ENCODE peak calls at places on chromosomes 13 and 19, in ten cellular contexts. One of them, this sample, is unnamed.

GRCh38 chr13:39952244-39953233 is 297.1 kb downstream of the COG6 start:
- DNase-seq in brain microvascular endothelial cell: peak; percentile 64
- DNase-seq in NCI-H2081: no peak
- DNase-seq in stimulated activated CD8-positive, alpha-beta memory T cell treated with anti-CD3 and anti-CD28 coated beads, Interleukin-2, amount 100 ng/mL, for 48 hours: no peak
- DNase-seq in activated T-cell treated with anti-CD3 and anti-CD28 coated beads, Interleukin-2, amount 50 U/mL, for 72 hours: no peak
- DNase-seq in NCI-H1694 treated with DMSO at 0.1 percent for 48 hours: no peak
- DNase-seq in heart left ventricle: no peak
- DNase-seq in ACHN: no peak
- DNase-seq in colonic mucosa: no peak
- DNase-seq in AG09309: no peak
- DNase-seq in this sample: no peak

GRCh38 chr19:46385636-46386035 is 27.7 kb downstream of the CCDC8 start:
- DNase-seq in brain microvascular endothelial cell: no peak
- DNase-seq in NCI-H2081: no peak
- DNase-seq in stimulated activated CD8-positive, alpha-beta memory T cell treated with anti-CD3 and anti-CD28 coated beads, Interleukin-2, amount 100 ng/mL, for 48 hours: no peak
- DNase-seq in activated T-cell treated with anti-CD3 and anti-CD28 coated beads, Interleukin-2, amount 50 U/mL, for 72 hours: no peak
- DNase-seq in NCI-H1694 treated with DMSO at 0.1 percent for 48 hours: no peak
- DNase-seq in heart left ventricle: no peak
- DNase-seq in ACHN: no peak
- DNase-seq in colonic mucosa: no peak
- DNase-seq in AG09309: no peak
- DNase-seq in this sample: no peak

GRCh38 chr19:9865732-9866627 is 30.9 kb downstream of the PIN1 start:
- DNase-seq in brain microvascular endothelial cell: no peak
- DNase-seq in NCI-H2081: no peak
- DNase-seq in stimulated activated CD8-positive, alpha-beta memory T cell treated with anti-CD3 and anti-CD28 coated beads, Interleukin-2, amount 100 ng/mL, for 48 hours: no peak
- DNase-seq in activated T-cell treated with anti-CD3 and anti-CD28 coated beads, Interleukin-2, amount 50 U/mL, for 72 hours: no peak
- DNase-seq in NCI-H1694 treated with DMSO at 0.1 percent for 48 hours: no peak
- DNase-seq in heart left ventricle: no peak
- DNase-seq in ACHN: no peak
- DNase-seq in colonic mucosa: no peak
- DNase-seq in AG09309: no peak
- DNase-seq in this sample: no peak

GRCh38 chr19:51600940-51601575 is 29.1 kb downstream of the SIGLEC5 start:
- DNase-seq in brain microvascular endothelial cell: no peak
- DNase-seq in NCI-H2081: no peak
- DNase-seq in stimulated activated CD8-positive, alpha-beta memory T cell treated with anti-CD3 and anti-CD28 coated beads, Interleukin-2, amount 100 ng/mL, for 48 hours: no peak
- DNase-seq in activated T-cell treated with anti-CD3 and anti-CD28 coated beads, Interleukin-2, amount 50 U/mL, for 72 hours: peak; percentile 23
- DNase-seq in NCI-H1694 treated with DMSO at 0.1 percent for 48 hours: no peak
- DNase-seq in heart left ventricle: no peak
- DNase-seq in ACHN: no peak
- DNase-seq in colonic mucosa: no peak
- DNase-seq in AG09309: no peak
- DNase-seq in this sample: no peak

GRCh38 chr13:76820759-76821158 is 65.4 kb downstream of the KCTD12 start:
- DNase-seq in brain microvascular endothelial cell: no peak
- DNase-seq in NCI-H2081: no peak
- DNase-seq in stimulated activated CD8-positive, alpha-beta memory T cell treated with anti-CD3 and anti-CD28 coated beads, Interleukin-2, amount 100 ng/mL, for 48 hours: no peak
- DNase-seq in activated T-cell treated with anti-CD3 and anti-CD28 coated beads, Interleukin-2, amount 50 U/mL, for 72 hours: no peak
- DNase-seq in NCI-H1694 treated with DMSO at 0.1 percent for 48 hours: no peak
- DNase-seq in heart left ventricle: peak; percentile 67
- DNase-seq in ACHN: no peak
- DNase-seq in colonic mucosa: no peak
- DNase-seq in AG09309: peak; percentile 17
- DNase-seq in this sample: no peak

GRCh38 chr13:20441066-20441465 is 84.6 kb downstream of the CRYL1 start:
- DNase-seq in brain microvascular endothelial cell: no peak
- DNase-seq in NCI-H2081: no peak
- DNase-seq in stimulated activated CD8-positive, alpha-beta memory T cell treated with anti-CD3 and anti-CD28 coated beads, Interleukin-2, amount 100 ng/mL, for 48 hours: no peak
- DNase-seq in activated T-cell treated with anti-CD3 and anti-CD28 coated beads, Interleukin-2, amount 50 U/mL, for 72 hours: no peak
- DNase-seq in NCI-H1694 treated with DMSO at 0.1 percent for 48 hours: no peak
- DNase-seq in heart left ventricle: no peak
- DNase-seq in ACHN: no peak
- DNase-seq in colonic mucosa: no peak
- DNase-seq in AG09309: no peak
- DNase-seq in this sample: no peak

GRCh38 chr13:105805866-105806265 is 729.6 kb downstream of the EFNB2 start:
- DNase-seq in brain microvascular endothelial cell: no peak
- DNase-seq in NCI-H2081: no peak
- DNase-seq in stimulated activated CD8-positive, alpha-beta memory T cell treated with anti-CD3 and anti-CD28 coated beads, Interleukin-2, amount 100 ng/mL, for 48 hours: no peak
- DNase-seq in activated T-cell treated with anti-CD3 and anti-CD28 coated beads, Interleukin-2, amount 50 U/mL, for 72 hours: no peak
- DNase-seq in NCI-H1694 treated with DMSO at 0.1 percent for 48 hours: no peak
- DNase-seq in heart left ventricle: no peak
- DNase-seq in ACHN: no peak
- DNase-seq in colonic mucosa: no peak
- DNase-seq in AG09309: no peak
- DNase-seq in this sample: no peak

GRCh38 chr19:33461256-33462111 is 60.1 kb downstream of the PEPD start:
- DNase-seq in brain microvascular endothelial cell: no peak
- DNase-seq in NCI-H2081: no peak
- DNase-seq in stimulated activated CD8-positive, alpha-beta memory T cell treated with anti-CD3 and anti-CD28 coated beads, Interleukin-2, amount 100 ng/mL, for 48 hours: no peak
- DNase-seq in activated T-cell treated with anti-CD3 and anti-CD28 coated beads, Interleukin-2, amount 50 U/mL, for 72 hours: no peak
- DNase-seq in NCI-H1694 treated with DMSO at 0.1 percent for 48 hours: no peak
- DNase-seq in heart left ventricle: no peak
- DNase-seq in ACHN: no peak
- DNase-seq in colonic mucosa: no peak
- DNase-seq in AG09309: no peak
- DNase-seq in this sample: no peak

GRCh38 chr13:114015111-114015551 is 41.3 kb upstream of the C13orf46 start:
- DNase-seq in brain microvascular endothelial cell: no peak
- DNase-seq in NCI-H2081: peak; percentile 65
- DNase-seq in stimulated activated CD8-positive, alpha-beta memory T cell treated with anti-CD3 and anti-CD28 coated beads, Interleukin-2, amount 100 ng/mL, for 48 hours: no peak
- DNase-seq in activated T-cell treated with anti-CD3 and anti-CD28 coated beads, Interleukin-2, amount 50 U/mL, for 72 hours: no peak
- DNase-seq in NCI-H1694 treated with DMSO at 0.1 percent for 48 hours: no peak
- DNase-seq in heart left ventricle: peak; percentile 24
- DNase-seq in ACHN: peak; percentile 48
- DNase-seq in colonic mucosa: no peak
- DNase-seq in AG09309: no peak
- DNase-seq in this sample: no peak

GRCh38 chr19:54521022-54521859 is 18.6 kb downstream of the LAIR2 start:
- DNase-seq in brain microvascular endothelial cell: no peak
- DNase-seq in NCI-H2081: no peak
- DNase-seq in stimulated activated CD8-positive, alpha-beta memory T cell treated with anti-CD3 and anti-CD28 coated beads, Interleukin-2, amount 100 ng/mL, for 48 hours: no peak
- DNase-seq in activated T-cell treated with anti-CD3 and anti-CD28 coated beads, Interleukin-2, amount 50 U/mL, for 72 hours: no peak
- DNase-seq in NCI-H1694 treated with DMSO at 0.1 percent for 48 hours: no peak
- DNase-seq in heart left ventricle: no peak
- DNase-seq in ACHN: no peak
- DNase-seq in colonic mucosa: no peak
- DNase-seq in AG09309: no peak
- DNase-seq in this sample: no peak

GRCh38 chr13:46852168-46852567 is 44.7 kb downstream of the HTR2A start:
- DNase-seq in brain microvascular endothelial cell: no peak
- DNase-seq in NCI-H2081: no peak
- DNase-seq in stimulated activated CD8-positive, alpha-beta memory T cell treated with anti-CD3 and anti-CD28 coated beads, Interleukin-2, amount 100 ng/mL, for 48 hours: no peak
- DNase-seq in activated T-cell treated with anti-CD3 and anti-CD28 coated beads, Interleukin-2, amount 50 U/mL, for 72 hours: no peak
- DNase-seq in NCI-H1694 treated with DMSO at 0.1 percent for 48 hours: no peak
- DNase-seq in heart left ventricle: no peak
- DNase-seq in ACHN: no peak
- DNase-seq in colonic mucosa: no peak
- DNase-seq in AG09309: no peak
- DNase-seq in this sample: no peak

GRCh38 chr13:109900320-109900719 is 113.9 kb upstream of the IRS2 start:
- DNase-seq in brain microvascular endothelial cell: no peak
- DNase-seq in NCI-H2081: no peak
- DNase-seq in stimulated activated CD8-positive, alpha-beta memory T cell treated with anti-CD3 and anti-CD28 coated beads, Interleukin-2, amount 100 ng/mL, for 48 hours: no peak
- DNase-seq in activated T-cell treated with anti-CD3 and anti-CD28 coated beads, Interleukin-2, amount 50 U/mL, for 72 hours: no peak
- DNase-seq in NCI-H1694 treated with DMSO at 0.1 percent for 48 hours: no peak
- DNase-seq in heart left ventricle: no peak
- DNase-seq in ACHN: no peak
- DNase-seq in colonic mucosa: no peak
- DNase-seq in AG09309: no peak
- DNase-seq in this sample: no peak

GRCh38 chr19:3537101-3537437 is 1.9 kb upstream of the TEKTIP1 start:
- DNase-seq in brain microvascular endothelial cell: no peak
- DNase-seq in NCI-H2081: no peak
- DNase-seq in stimulated activated CD8-positive, alpha-beta memory T cell treated with anti-CD3 and anti-CD28 coated beads, Interleukin-2, amount 100 ng/mL, for 48 hours: no peak
- DNase-seq in activated T-cell treated with anti-CD3 and anti-CD28 coated beads, Interleukin-2, amount 50 U/mL, for 72 hours: no peak
- DNase-seq in NCI-H1694 treated with DMSO at 0.1 percent for 48 hours: no peak
- DNase-seq in heart left ventricle: no peak
- DNase-seq in ACHN: no peak
- DNase-seq in colonic mucosa: no peak
- DNase-seq in AG09309: no peak
- DNase-seq in this sample: no peak

GRCh38 chr13:49300716-49301589 is 53.2 kb downstream of the CDADC1 start:
- DNase-seq in brain microvascular endothelial cell: peak; percentile 59
- DNase-seq in NCI-H2081: peak; percentile 64
- DNase-seq in stimulated activated CD8-positive, alpha-beta memory T cell treated with anti-CD3 and anti-CD28 coated beads, Interleukin-2, amount 100 ng/mL, for 48 hours: peak; percentile 34
- DNase-seq in activated T-cell treated with anti-CD3 and anti-CD28 coated beads, Interleukin-2, amount 50 U/mL, for 72 hours: peak; percentile 66
- DNase-seq in NCI-H1694 treated with DMSO at 0.1 percent for 48 hours: peak; percentile 59
- DNase-seq in heart left ventricle: peak; percentile 40
- DNase-seq in ACHN: peak; percentile 75
- DNase-seq in colonic mucosa: peak; percentile 69
- DNase-seq in AG09309: no peak
- DNase-seq in this sample: peak; percentile 60

GRCh38 chr13:97499181-97499580 is 65.2 kb downstream of the RAP2A start:
- DNase-seq in brain microvascular endothelial cell: no peak
- DNase-seq in NCI-H2081: no peak
- DNase-seq in stimulated activated CD8-positive, alpha-beta memory T cell treated with anti-CD3 and anti-CD28 coated beads, Interleukin-2, amount 100 ng/mL, for 48 hours: no peak
- DNase-seq in activated T-cell treated with anti-CD3 and anti-CD28 coated beads, Interleukin-2, amount 50 U/mL, for 72 hours: no peak
- DNase-seq in NCI-H1694 treated with DMSO at 0.1 percent for 48 hours: no peak
- DNase-seq in heart left ventricle: no peak
- DNase-seq in ACHN: no peak
- DNase-seq in colonic mucosa: no peak
- DNase-seq in AG09309: no peak
- DNase-seq in this sample: no peak

GRCh38 chr13:113053376-113053775 is 52.2 kb upstream of the F7 start:
- DNase-seq in brain microvascular endothelial cell: no peak
- DNase-seq in NCI-H2081: no peak
- DNase-seq in stimulated activated CD8-positive, alpha-beta memory T cell treated with anti-CD3 and anti-CD28 coated beads, Interleukin-2, amount 100 ng/mL, for 48 hours: no peak
- DNase-seq in activated T-cell treated with anti-CD3 and anti-CD28 coated beads, Interleukin-2, amount 50 U/mL, for 72 hours: no peak
- DNase-seq in NCI-H1694 treated with DMSO at 0.1 percent for 48 hours: no peak
- DNase-seq in heart left ventricle: no peak
- DNase-seq in ACHN: no peak
- DNase-seq in colonic mucosa: no peak
- DNase-seq in AG09309: no peak
- DNase-seq in this sample: no peak

GRCh38 chr13:77387607-77388200 is 60.8 kb upstream of the MYCBP2 start:
- DNase-seq in brain microvascular endothelial cell: no peak
- DNase-seq in NCI-H2081: no peak
- DNase-seq in stimulated activated CD8-positive, alpha-beta memory T cell treated with anti-CD3 and anti-CD28 coated beads, Interleukin-2, amount 100 ng/mL, for 48 hours: no peak
- DNase-seq in activated T-cell treated with anti-CD3 and anti-CD28 coated beads, Interleukin-2, amount 50 U/mL, for 72 hours: no peak
- DNase-seq in NCI-H1694 treated with DMSO at 0.1 percent for 48 hours: no peak
- DNase-seq in heart left ventricle: no peak
- DNase-seq in ACHN: no peak
- DNase-seq in colonic mucosa: no peak
- DNase-seq in AG09309: no peak
- DNase-seq in this sample: no peak

GRCh38 chr19:15248648-15249559 is 16.7 kb upstream of the EPHX3 start:
- DNase-seq in brain microvascular endothelial cell: peak; percentile 86
- DNase-seq in NCI-H2081: no peak
- DNase-seq in stimulated activated CD8-positive, alpha-beta memory T cell treated with anti-CD3 and anti-CD28 coated beads, Interleukin-2, amount 100 ng/mL, for 48 hours: no peak
- DNase-seq in activated T-cell treated with anti-CD3 and anti-CD28 coated beads, Interleukin-2, amount 50 U/mL, for 72 hours: no peak
- DNase-seq in NCI-H1694 treated with DMSO at 0.1 percent for 48 hours: no peak
- DNase-seq in heart left ventricle: peak; percentile 92
- DNase-seq in ACHN: peak; percentile 82
- DNase-seq in colonic mucosa: peak; percentile 72
- DNase-seq in AG09309: peak; percentile 81
- DNase-seq in this sample: no peak

GRCh38 chr19:2983351-2984195 is 6.2 kb downstream of the TLE6 start:
- DNase-seq in brain microvascular endothelial cell: no peak
- DNase-seq in NCI-H2081: peak; percentile 97
- DNase-seq in stimulated activated CD8-positive, alpha-beta memory T cell treated with anti-CD3 and anti-CD28 coated beads, Interleukin-2, amount 100 ng/mL, for 48 hours: no peak
- DNase-seq in activated T-cell treated with anti-CD3 and anti-CD28 coated beads, Interleukin-2, amount 50 U/mL, for 72 hours: no peak
- DNase-seq in NCI-H1694 treated with DMSO at 0.1 percent for 48 hours: peak; percentile 91
- DNase-seq in heart left ventricle: peak; percentile 83
- DNase-seq in ACHN: no peak
- DNase-seq in colonic mucosa: peak; percentile 36
- DNase-seq in AG09309: no peak
- DNase-seq in this sample: peak; percentile 84

GRCh38 chr13:51519839-51520238 is 64.4 kb upstream of the WDFY2 start:
- DNase-seq in brain microvascular endothelial cell: no peak
- DNase-seq in NCI-H2081: no peak
- DNase-seq in stimulated activated CD8-positive, alpha-beta memory T cell treated with anti-CD3 and anti-CD28 coated beads, Interleukin-2, amount 100 ng/mL, for 48 hours: no peak
- DNase-seq in activated T-cell treated with anti-CD3 and anti-CD28 coated beads, Interleukin-2, amount 50 U/mL, for 72 hours: no peak
- DNase-seq in NCI-H1694 treated with DMSO at 0.1 percent for 48 hours: peak; percentile 53
- DNase-seq in heart left ventricle: no peak
- DNase-seq in ACHN: no peak
- DNase-seq in colonic mucosa: no peak
- DNase-seq in AG09309: no peak
- DNase-seq in this sample: peak; percentile 18

GRCh38 chr19:1173160-1173844 is 766 bp downstream of the SBNO2 start:
- DNase-seq in brain microvascular endothelial cell: no peak
- DNase-seq in NCI-H2081: no peak
- DNase-seq in stimulated activated CD8-positive, alpha-beta memory T cell treated with anti-CD3 and anti-CD28 coated beads, Interleukin-2, amount 100 ng/mL, for 48 hours: no peak
- DNase-seq in activated T-cell treated with anti-CD3 and anti-CD28 coated beads, Interleukin-2, amount 50 U/mL, for 72 hours: peak; percentile 25
- DNase-seq in NCI-H1694 treated with DMSO at 0.1 percent for 48 hours: no peak
- DNase-seq in heart left ventricle: no peak
- DNase-seq in ACHN: no peak
- DNase-seq in colonic mucosa: peak; percentile 52
- DNase-seq in AG09309: no peak
- DNase-seq in this sample: no peak

GRCh38 chr13:52921194-52921593 is 72.8 kb upstream of the PCDH8 start:
- DNase-seq in brain microvascular endothelial cell: no peak
- DNase-seq in NCI-H2081: no peak
- DNase-seq in stimulated activated CD8-positive, alpha-beta memory T cell treated with anti-CD3 and anti-CD28 coated beads, Interleukin-2, amount 100 ng/mL, for 48 hours: no peak
- DNase-seq in activated T-cell treated with anti-CD3 and anti-CD28 coated beads, Interleukin-2, amount 50 U/mL, for 72 hours: no peak
- DNase-seq in NCI-H1694 treated with DMSO at 0.1 percent for 48 hours: no peak
- DNase-seq in heart left ventricle: no peak
- DNase-seq in ACHN: no peak
- DNase-seq in colonic mucosa: no peak
- DNase-seq in AG09309: no peak
- DNase-seq in this sample: no peak

GRCh38 chr19:6259312-6259861 is 20.4 kb downstream of the MLLT1 start:
- DNase-seq in brain microvascular endothelial cell: no peak
- DNase-seq in NCI-H2081: no peak
- DNase-seq in stimulated activated CD8-positive, alpha-beta memory T cell treated with anti-CD3 and anti-CD28 coated beads, Interleukin-2, amount 100 ng/mL, for 48 hours: no peak
- DNase-seq in activated T-cell treated with anti-CD3 and anti-CD28 coated beads, Interleukin-2, amount 50 U/mL, for 72 hours: no peak
- DNase-seq in NCI-H1694 treated with DMSO at 0.1 percent for 48 hours: no peak
- DNase-seq in heart left ventricle: no peak
- DNase-seq in ACHN: no peak
- DNase-seq in colonic mucosa: no peak
- DNase-seq in AG09309: no peak
- DNase-seq in this sample: no peak

GRCh38 chr13:19592657-19593175 is 31.4 kb upstream of the TPTE2 start:
- DNase-seq in brain microvascular endothelial cell: no peak
- DNase-seq in NCI-H2081: no peak
- DNase-seq in stimulated activated CD8-positive, alpha-beta memory T cell treated with anti-CD3 and anti-CD28 coated beads, Interleukin-2, amount 100 ng/mL, for 48 hours: no peak
- DNase-seq in activated T-cell treated with anti-CD3 and anti-CD28 coated beads, Interleukin-2, amount 50 U/mL, for 72 hours: no peak
- DNase-seq in NCI-H1694 treated with DMSO at 0.1 percent for 48 hours: no peak
- DNase-seq in heart left ventricle: no peak
- DNase-seq in ACHN: no peak
- DNase-seq in colonic mucosa: no peak
- DNase-seq in AG09309: no peak
- DNase-seq in this sample: no peak

GRCh38 chr13:32391101-32391620 is 36.8 kb downstream of the N4BP2L1 start:
- DNase-seq in brain microvascular endothelial cell: no peak
- DNase-seq in NCI-H2081: no peak
- DNase-seq in stimulated activated CD8-positive, alpha-beta memory T cell treated with anti-CD3 and anti-CD28 coated beads, Interleukin-2, amount 100 ng/mL, for 48 hours: no peak
- DNase-seq in activated T-cell treated with anti-CD3 and anti-CD28 coated beads, Interleukin-2, amount 50 U/mL, for 72 hours: no peak
- DNase-seq in NCI-H1694 treated with DMSO at 0.1 percent for 48 hours: no peak
- DNase-seq in heart left ventricle: no peak
- DNase-seq in ACHN: no peak
- DNase-seq in colonic mucosa: no peak
- DNase-seq in AG09309: no peak
- DNase-seq in this sample: no peak

GRCh38 chr19:38043649-38044144 is 136.7 kb downstream of the SIPA1L3 start:
- DNase-seq in brain microvascular endothelial cell: no peak
- DNase-seq in NCI-H2081: no peak
- DNase-seq in stimulated activated CD8-positive, alpha-beta memory T cell treated with anti-CD3 and anti-CD28 coated beads, Interleukin-2, amount 100 ng/mL, for 48 hours: no peak
- DNase-seq in activated T-cell treated with anti-CD3 and anti-CD28 coated beads, Interleukin-2, amount 50 U/mL, for 72 hours: no peak
- DNase-seq in NCI-H1694 treated with DMSO at 0.1 percent for 48 hours: no peak
- DNase-seq in heart left ventricle: no peak
- DNase-seq in ACHN: no peak
- DNase-seq in colonic mucosa: no peak
- DNase-seq in AG09309: no peak
- DNase-seq in this sample: no peak

GRCh38 chr19:41324921-41325639 is 15.1 kb downstream of the CCDC97 start:
- DNase-seq in brain microvascular endothelial cell: peak; percentile 81
- DNase-seq in NCI-H2081: no peak
- DNase-seq in stimulated activated CD8-positive, alpha-beta memory T cell treated with anti-CD3 and anti-CD28 coated beads, Interleukin-2, amount 100 ng/mL, for 48 hours: no peak
- DNase-seq in activated T-cell treated with anti-CD3 and anti-CD28 coated beads, Interleukin-2, amount 50 U/mL, for 72 hours: no peak
- DNase-seq in NCI-H1694 treated with DMSO at 0.1 percent for 48 hours: no peak
- DNase-seq in heart left ventricle: peak; percentile 89
- DNase-seq in ACHN: no peak
- DNase-seq in colonic mucosa: peak; percentile 50
- DNase-seq in AG09309: peak; percentile 66
- DNase-seq in this sample: no peak

GRCh38 chr19:54106716-54107115 is 4.1 kb downstream of the NDUFA3 start:
- DNase-seq in brain microvascular endothelial cell: no peak
- DNase-seq in NCI-H2081: no peak
- DNase-seq in stimulated activated CD8-positive, alpha-beta memory T cell treated with anti-CD3 and anti-CD28 coated beads, Interleukin-2, amount 100 ng/mL, for 48 hours: no peak
- DNase-seq in activated T-cell treated with anti-CD3 and anti-CD28 coated beads, Interleukin-2, amount 50 U/mL, for 72 hours: no peak
- DNase-seq in NCI-H1694 treated with DMSO at 0.1 percent for 48 hours: no peak
- DNase-seq in heart left ventricle: no peak
- DNase-seq in ACHN: no peak
- DNase-seq in colonic mucosa: no peak
- DNase-seq in AG09309: no peak
- DNase-seq in this sample: no peak